ENCODE peak calls at places on chromosomes 3 and 15, in five cellular contexts. P, R, C, A and I are unnamed samples.
A peak's percentile ranks its signal among the peaks of the same experiment; 100 is the strongest.

GRCh38 chr15:77144492-77145070 is 73.7 kb upstream of the TSPAN3 start:
- DNase-seq in P (no peak), R (no peak), C (no peak), A (no peak), I (peak; percentile 83)

GRCh38 chr15:94322141-94322540 is 90.8 kb downstream of the MCTP2 start:
- DNase-seq in P (no peak), R (no peak), C (no peak), A (no peak), I (no peak)

GRCh38 chr15:71452893-71453292 is 337.6 kb downstream of the THSD4 start:
- DNase-seq in P (no peak), R (no peak), C (no peak), A (no peak), I (no peak)

GRCh38 chr3:13235079-13235478 is 161.8 kb upstream of the IQSEC1 start:
- DNase-seq in P (peak; percentile 26), R (peak; percentile 68), C (no peak), A (peak; percentile 7), I (no peak)

GRCh38 chr3:165185707-165186327 is 10.4 kb downstream of the SLITRK3 start:
- DNase-seq in P (peak; percentile 64), R (peak; percentile 51), C (peak; percentile 55), A (peak; percentile 0), I (peak; percentile 85)

GRCh38 chr3:143901105-143901504 is 52.8 kb upstream of the SLC9A9 start:
- DNase-seq in P (no peak), R (no peak), C (no peak), A (no peak), I (no peak)

GRCh38 chr3:25648925-25649828 is 15.5 kb downstream of the TOP2B start:
- DNase-seq in P (no peak), R (no peak), C (no peak), A (no peak), I (no peak)

GRCh38 chr3:188209740-188210139 is 55.8 kb downstream of the LPP start:
- DNase-seq in P (no peak), R (no peak), C (no peak), A (no peak), I (no peak)

GRCh38 chr15:91926871-91927270 is 73.4 kb downstream of the SLCO3A1 start:
- DNase-seq in P (no peak), R (no peak), C (no peak), A (no peak), I (no peak)

GRCh38 chr15:83561661-83562060 is 92.3 kb upstream of the ADAMTSL3 start:
- DNase-seq in P (no peak), R (no peak), C (no peak), A (no peak), I (peak; percentile 26)

GRCh38 chr3:150521458-150521857 is 24.8 kb downstream of the SERP1 start:
- DNase-seq in P (no peak), R (no peak), C (no peak), A (no peak), I (peak; percentile 20)

GRCh38 chr3:177694316-177694715 is 497.0 kb upstream of the TBL1XR1 start:
- DNase-seq in P (no peak), R (no peak), C (no peak), A (no peak), I (no peak)

GRCh38 chr3:122929576-122930365 is 97.8 kb downstream of the SEMA5B start:
- DNase-seq in P (peak; percentile 78), R (no peak), C (no peak), A (no peak), I (no peak)

GRCh38 chr15:31857194-31857593 is 173.1 kb upstream of the CHRNA7 start:
- DNase-seq in P (no peak), R (no peak), C (no peak), A (no peak), I (no peak)

GRCh38 chr15:81235276-81235675 is 38.6 kb downstream of the IL16 start:
- DNase-seq in P (no peak), R (no peak), C (no peak), A (no peak), I (no peak)

GRCh38 chr3:126418661-126419131 is 24.0 kb downstream of the CFAP100 start:
- DNase-seq in P (peak; percentile 20), R (no peak), C (no peak), A (no peak), I (no peak)

GRCh38 chr3:10889206-10889960 is 73.4 kb downstream of the SLC6A11 start:
- DNase-seq in P (no peak), R (no peak), C (no peak), A (no peak), I (no peak)

GRCh38 chr3:155391104-155391503 is 97.6 kb upstream of the STRIT1 start:
- DNase-seq in P (peak; percentile 32), R (no peak), C (no peak), A (no peak), I (no peak)

GRCh38 chr3:113747719-113748046 is 848 bp downstream of the ATP6V1A start:
- DNase-seq in P (no peak), R (peak; percentile 9), C (peak; percentile 9), A (peak; percentile 30), I (no peak)

DNA sequence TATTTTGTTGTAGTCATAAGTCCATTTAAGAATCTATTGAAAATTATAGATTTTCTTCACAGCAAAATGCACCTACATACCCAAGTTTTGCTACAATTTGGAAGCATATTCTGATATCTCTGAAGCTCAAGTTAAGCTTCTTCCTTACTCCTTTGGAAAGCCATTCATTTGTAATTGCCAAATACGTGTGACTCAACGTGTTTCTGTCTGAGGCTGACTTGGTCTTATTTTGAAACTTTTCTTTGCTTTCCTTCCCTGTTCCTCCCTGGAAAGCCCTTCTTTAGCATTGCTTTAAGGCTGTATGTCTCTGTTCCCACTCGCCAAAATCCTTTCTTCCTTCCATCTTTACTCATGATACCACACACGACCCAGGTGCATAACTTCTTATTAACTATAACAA is 232.0 kb downstream of the ZBBX start:
- DNase-seq in P (no peak), R (no peak), C (no peak), A (no peak), I (no peak)
- TF ChIP-seq JUND in P (no peak), R (no peak), C (no peak), A (no peak), I (no peak)

DNA sequence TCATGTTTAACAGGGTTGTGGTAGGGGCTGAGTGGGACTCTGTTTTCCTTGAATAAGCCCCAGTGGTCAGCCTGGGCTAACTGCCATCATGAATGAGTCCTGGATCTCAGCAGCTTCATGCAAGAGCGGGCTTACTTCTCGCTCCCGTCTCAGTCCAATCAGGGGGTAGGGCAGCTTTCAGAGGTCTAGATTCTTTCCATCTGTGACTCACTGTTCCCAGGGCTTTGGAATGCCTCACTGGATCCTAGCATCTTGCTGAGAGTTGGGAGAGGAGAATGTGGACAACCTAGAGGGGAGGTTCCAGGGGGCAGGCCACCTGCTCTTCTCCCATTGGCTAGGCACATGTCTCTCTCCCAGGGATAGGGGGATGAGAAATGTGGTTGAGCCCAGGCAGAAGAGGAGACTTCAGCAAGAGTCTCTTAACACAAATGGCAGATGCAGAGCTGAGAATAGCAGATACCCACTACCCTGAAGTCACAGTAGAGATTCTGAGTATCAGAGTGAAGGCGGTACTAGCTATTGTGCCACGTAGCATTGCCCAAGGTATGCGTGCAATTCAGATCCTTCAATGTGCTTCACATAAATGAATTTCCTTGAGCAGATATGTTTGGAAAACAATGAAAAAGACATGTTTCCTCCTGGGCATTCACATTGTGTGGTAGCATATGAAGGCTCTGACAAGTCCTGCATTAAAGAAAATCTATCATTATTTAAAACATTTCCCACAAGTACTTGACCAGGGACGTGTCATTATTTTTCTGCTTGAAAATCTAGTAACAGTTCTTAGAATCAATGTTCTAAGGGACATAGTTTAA is 257.7 kb upstream of the PROK2 start:
- DNase-seq in P (no peak), R (no peak), C (no peak), A (no peak), I (no peak)
- TF ChIP-seq JUND in P (no peak), R (no peak), C (no peak), A (no peak), I (no peak)

GRCh38 chr3:184155644-184156521 is 706 bp downstream of the DVL3 start:
- DNase-seq in P (peak; percentile 74), R (peak; percentile 52), C (peak; percentile 68), A (no peak), I (no peak)
- TF ChIP-seq JUND in P (no peak), R (no peak), C (no peak), A (no peak), I (no peak)

DNA sequence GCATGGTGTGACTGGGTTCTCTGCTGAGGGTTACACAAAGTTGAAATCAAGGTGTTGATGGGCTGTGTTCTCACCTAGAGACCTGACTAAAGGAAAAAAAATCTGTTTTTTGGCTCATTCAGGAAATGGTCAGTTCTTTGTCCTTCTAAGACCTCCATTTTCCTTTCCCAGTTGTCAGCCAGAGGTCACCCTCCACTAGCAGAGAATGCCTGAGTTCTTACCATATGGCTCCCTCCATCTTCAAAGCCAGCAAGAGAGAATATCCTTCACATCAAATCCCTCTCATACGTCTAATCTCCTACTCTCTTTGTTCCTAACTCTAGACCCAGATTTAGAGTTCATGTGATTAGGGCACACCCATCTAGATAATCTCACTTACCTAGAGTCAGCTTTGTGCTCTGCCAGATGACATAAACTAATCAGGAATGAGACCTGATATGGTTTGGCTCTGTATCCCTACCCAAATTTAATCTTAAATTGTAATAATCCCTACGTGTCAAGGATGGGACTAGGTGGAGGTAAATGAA is 19.4 kb downstream of the ANKRD28 start:
- DNase-seq in P (no peak), R (no peak), C (no peak), A (no peak), I (no peak)
- TF ChIP-seq JUND in P (no peak), R (no peak), C (no peak), A (no peak), I (no peak)